ENCODE peak calls at places on chromosomes 16 and 17, in ten cellular contexts. One of them, this sample, is unnamed.

GRCh38 chr17:44362964-44363612 is 565 bp downstream of the FAM171A2 start:
- DNase-seq in hypothalamus: no peak
- DNase-seq in T-helper 1 cell: no peak
- DNase-seq in right atrium auricular region: no peak
- DNase-seq in mucosa of descending colon: no peak
- DNase-seq in T-helper 2 cell: no peak
- DNase-seq in HuH-7.5: peak
- DNase-seq in right cardiac atrium: peak
- DNase-seq in neuronal stem cell: no peak
- DNase-seq in stimulated activated CD4-positive, alpha-beta T cell treated with anti-CD3 and anti-CD28 coated beads, Interleukin-4, amount 100 ng/mL, for 1 hour: no peak
- DNase-seq in this sample: no peak

GRCh38 chr17:36890398-36891190 is 46.7 kb upstream of the LHX1 start:
- DNase-seq in hypothalamus: no peak
- DNase-seq in T-helper 1 cell: no peak
- DNase-seq in right atrium auricular region: no peak
- DNase-seq in mucosa of descending colon: no peak
- DNase-seq in T-helper 2 cell: no peak
- DNase-seq in HuH-7.5: no peak
- DNase-seq in right cardiac atrium: no peak
- DNase-seq in neuronal stem cell: no peak
- DNase-seq in stimulated activated CD4-positive, alpha-beta T cell treated with anti-CD3 and anti-CD28 coated beads, Interleukin-4, amount 100 ng/mL, for 1 hour: no peak
- DNase-seq in this sample: no peak

GRCh38 chr17:35373984-35374765 is 754 bp upstream of the SLFN11 start:
- DNase-seq in hypothalamus: no peak
- DNase-seq in T-helper 1 cell: peak
- DNase-seq in right atrium auricular region: peak
- DNase-seq in mucosa of descending colon: peak
- DNase-seq in T-helper 2 cell: peak
- DNase-seq in HuH-7.5: no peak
- DNase-seq in right cardiac atrium: peak
- DNase-seq in neuronal stem cell: peak
- DNase-seq in stimulated activated CD4-positive, alpha-beta T cell treated with anti-CD3 and anti-CD28 coated beads, Interleukin-4, amount 100 ng/mL, for 1 hour: peak
- DNase-seq in this sample: no peak

GRCh38 chr17:61678339-61678738 is 87.3 kb upstream of the NACA2 start:
- DNase-seq in hypothalamus: no peak
- DNase-seq in T-helper 1 cell: no peak
- DNase-seq in right atrium auricular region: no peak
- DNase-seq in mucosa of descending colon: no peak
- DNase-seq in T-helper 2 cell: no peak
- DNase-seq in HuH-7.5: no peak
- DNase-seq in right cardiac atrium: no peak
- DNase-seq in neuronal stem cell: no peak
- DNase-seq in stimulated activated CD4-positive, alpha-beta T cell treated with anti-CD3 and anti-CD28 coated beads, Interleukin-4, amount 100 ng/mL, for 1 hour: no peak
- DNase-seq in this sample: no peak

GRCh38 chr16:53809088-53809951 is 105.4 kb downstream of the FTO start:
- DNase-seq in hypothalamus: no peak
- DNase-seq in T-helper 1 cell: no peak
- DNase-seq in right atrium auricular region: no peak
- DNase-seq in mucosa of descending colon: no peak
- DNase-seq in T-helper 2 cell: no peak
- DNase-seq in HuH-7.5: no peak
- DNase-seq in right cardiac atrium: no peak
- DNase-seq in neuronal stem cell: no peak
- DNase-seq in stimulated activated CD4-positive, alpha-beta T cell treated with anti-CD3 and anti-CD28 coated beads, Interleukin-4, amount 100 ng/mL, for 1 hour: no peak
- DNase-seq in this sample: no peak

GRCh38 chr16:85303354-85303883 is 191.1 kb upstream of the CIBAR2 start:
- DNase-seq in hypothalamus: peak
- DNase-seq in T-helper 1 cell: peak
- DNase-seq in right atrium auricular region: no peak
- DNase-seq in mucosa of descending colon: peak
- DNase-seq in T-helper 2 cell: peak
- DNase-seq in HuH-7.5: peak
- DNase-seq in right cardiac atrium: peak
- DNase-seq in neuronal stem cell: peak
- DNase-seq in stimulated activated CD4-positive, alpha-beta T cell treated with anti-CD3 and anti-CD28 coated beads, Interleukin-4, amount 100 ng/mL, for 1 hour: peak
- DNase-seq in this sample: peak

GRCh38 chr17:81138083-81138482 is 27.2 kb upstream of the PVALEF start:
- DNase-seq in hypothalamus: no peak
- DNase-seq in T-helper 1 cell: no peak
- DNase-seq in right atrium auricular region: no peak
- DNase-seq in mucosa of descending colon: no peak
- DNase-seq in T-helper 2 cell: no peak
- DNase-seq in HuH-7.5: no peak
- DNase-seq in right cardiac atrium: no peak
- DNase-seq in neuronal stem cell: no peak
- DNase-seq in stimulated activated CD4-positive, alpha-beta T cell treated with anti-CD3 and anti-CD28 coated beads, Interleukin-4, amount 100 ng/mL, for 1 hour: no peak
- DNase-seq in this sample: no peak

GRCh38 chr16:64545769-64546168 is 576.1 kb downstream of the CDH11 start:
- DNase-seq in hypothalamus: no peak
- DNase-seq in T-helper 1 cell: no peak
- DNase-seq in right atrium auricular region: no peak
- DNase-seq in mucosa of descending colon: no peak
- DNase-seq in T-helper 2 cell: no peak
- DNase-seq in HuH-7.5: no peak
- DNase-seq in right cardiac atrium: no peak
- DNase-seq in neuronal stem cell: no peak
- DNase-seq in stimulated activated CD4-positive, alpha-beta T cell treated with anti-CD3 and anti-CD28 coated beads, Interleukin-4, amount 100 ng/mL, for 1 hour: no peak
- DNase-seq in this sample: no peak

GRCh38 chr16:3029499-3030127 is 5.8 kb downstream of the THOC6 start:
- DNase-seq in hypothalamus: no peak
- DNase-seq in T-helper 1 cell: no peak
- DNase-seq in right atrium auricular region: no peak
- DNase-seq in mucosa of descending colon: no peak
- DNase-seq in T-helper 2 cell: no peak
- DNase-seq in HuH-7.5: no peak
- DNase-seq in right cardiac atrium: no peak
- DNase-seq in neuronal stem cell: no peak
- DNase-seq in stimulated activated CD4-positive, alpha-beta T cell treated with anti-CD3 and anti-CD28 coated beads, Interleukin-4, amount 100 ng/mL, for 1 hour: peak
- DNase-seq in this sample: no peak

This sample was measured in 8988T.